ENCODE peak calls at places on chromosomes 6 and 20, in four cellular contexts. G is posterior cingulate gyrus; P is breast epithelium; I is activated CD8-positive, alpha-beta memory T cell treated with anti-CD3 and anti-CD28 coated beads for 1 hour. D is an unnamed sample.

GRCh38 chr6:160306284-160306683 is 41.9 kb upstream of the SLC22A3 start:
- DNase-seq in G (peak; percentile 60), P (no peak), I (no peak), D (no peak)

GRCh38 chr20:44439318-44439717 is 36.4 kb upstream of the TTPAL start:
- DNase-seq in G (no peak), P (no peak), I (no peak), D (no peak)

GRCh38 chr6:44256291-44257006 is 879 bp downstream of the SLC35B2 start:
- DNase-seq in G (no peak), P (no peak), I (no peak), D (no peak)

GRCh38 chr20:37522258-37523011 is 1.4 kb downstream of the NNAT start:
- DNase-seq in G (peak; percentile 36), P (peak; percentile 62), I (no peak), D (no peak)

GRCh38 chr20:9407805-9408421 is 106.5 kb upstream of the LAMP5 start:
- DNase-seq in G (peak; percentile 75), P (peak; percentile 55), I (no peak), D (no peak)

GRCh38 chr20:8557711-8558110 is 425.6 kb downstream of the PLCB1 start:
- DNase-seq in G (no peak), P (no peak), I (no peak), D (no peak)

GRCh38 chr20:50429412-50429811 is 80.8 kb upstream of the PTPN1 start:
- DNase-seq in G (no peak), P (no peak), I (no peak), D (no peak)

GRCh38 chr20:50568549-50568942 is 58.4 kb downstream of the PTPN1 start:
- DNase-seq in G (no peak), P (no peak), I (no peak), D (no peak)

GRCh38 chr20:16580596-16580995 is 7.3 kb upstream of the KIF16B start:
- DNase-seq in G (no peak), P (no peak), I (no peak), D (no peak)

GRCh38 chr6:105087571-105088211 is 92.1 kb downstream of the POPDC3 start:
- DNase-seq in G (peak; percentile 24), P (no peak), I (no peak), D (no peak)

GRCh38 chr6:36660771-36661471 is 17.6 kb upstream of the CDKN1A start:
- DNase-seq in G (no peak), P (no peak), I (no peak), D (no peak)

GRCh38 chr20:23692725-23693124 is 3.9 kb upstream of the CST4 start:
- DNase-seq in G (no peak), P (no peak), I (no peak), D (no peak)

GRCh38 chr6:50905297-50905696 is 86.6 kb downstream of the TFAP2B start:
- DNase-seq in G (no peak), P (no peak), I (no peak), D (no peak)

GRCh38 chr6:33672808-33673207 is 38.7 kb downstream of the UQCC2 start:
- DNase-seq in G (no peak), P (peak; percentile 28), I (no peak), D (no peak)

D was measured in activated T-helper 1 cell treated with anti-CD3 and anti-CD28 coated beads, Interleukin-2, amount 50 U/mL, for 16 hours.